ENCODE peak calls at places on chromosomes 11 and 22, in four cellular contexts. Y, D, V and P are unnamed samples.

GRCh38 chr11:95611827-95612226 is 177.8 kb downstream of the FAM76B start:
- DNase-seq in Y (no peak), D (no peak), V (no peak), P (no peak)

GRCh38 chr11:115503083-115503885 is 931 bp downstream of the CADM1 start:
- DNase-seq in Y (no peak), D (peak; percentile 51), V (no peak), P (peak; percentile 89)

GRCh38 chr22:25451480-25452114 is 112.9 kb upstream of the GRK3 start:
- DNase-seq in Y (no peak), D (no peak), V (no peak), P (no peak)

GRCh38 chr22:38136607-38137006 is 26.1 kb upstream of the BAIAP2L2 start:
- DNase-seq in Y (no peak), D (no peak), V (no peak), P (no peak)

GRCh38 chr11:61910473-61911123 is 6.8 kb downstream of the RAB3IL1 start:
- DNase-seq in Y (no peak), D (no peak), V (no peak), P (no peak)

GRCh38 chr11:64285885-64286800 is 495 bp downstream of the GPR137 start:
- DNase-seq in Y (no peak), D (no peak), V (no peak), P (peak; percentile 77)

GRCh38 chr11:126226334-126227084 is 14.9 kb downstream of the FAM118B start:
- DNase-seq in Y (no peak), D (no peak), V (no peak), P (no peak)

GRCh38 chr11:57341250-57341808 is 3.2 kb downstream of the P2RX3 start:
- DNase-seq in Y (no peak), D (no peak), V (no peak), P (no peak)

GRCh38 chr22:41401781-41402648 is 20.3 kb downstream of the TEF start:
- DNase-seq in Y (no peak), D (peak; percentile 70), V (no peak), P (no peak)

GRCh38 chr11:65934014-65934413 is 11.3 kb upstream of the TSGA10IP start:
- DNase-seq in Y (no peak), D (no peak), V (no peak), P (no peak)

GRCh38 chr22:26066534-26066933 is 102.7 kb upstream of the SEZ6L start:
- DNase-seq in Y (no peak), D (no peak), V (no peak), P (no peak)

GRCh38 chr11:43853766-43854165 is 26.9 kb upstream of the ALKBH3 start:
- DNase-seq in Y (no peak), D (no peak), V (no peak), P (no peak)

GRCh38 chr22:40121463-40121862 is 56.3 kb upstream of the TNRC6B start:
- DNase-seq in Y (no peak), D (no peak), V (no peak), P (no peak)

GRCh38 chr11:6400431-6401345 is 10.4 kb downstream of the SMPD1 start:
- DNase-seq in Y (no peak), D (no peak), V (no peak), P (no peak)

GRCh38 chr11:101215069-101215468 is 85.5 kb upstream of the PGR start:
- DNase-seq in Y (no peak), D (no peak), V (no peak), P (no peak)

GRCh38 chr11:776459-777287 is 614 bp downstream of the GATD1 start:
- DNase-seq in Y (no peak), D (no peak), V (no peak), P (no peak)

GRCh38 chr22:23219317-23219716 is 39.0 kb downstream of the BCR start:
- DNase-seq in Y (no peak), D (no peak), V (no peak), P (no peak)

GRCh38 chr11:18264035-18264434 is 2.0 kb upstream of the SAA1 start:
- DNase-seq in Y (no peak), D (no peak), V (peak; percentile 25), P (no peak)

GRCh38 chr11:67422894-67423293 is 5.4 kb upstream of the RPS6KB2 start:
- DNase-seq in Y (no peak), D (no peak), V (no peak), P (no peak)

GRCh38 chr11:35177370-35177769 is 38.4 kb downstream of the CD44 start:
- DNase-seq in Y (no peak), D (no peak), V (no peak), P (no peak)

GRCh38 chr22:31917227-31917921 is 27.0 kb upstream of the YWHAH start:
- DNase-seq in Y (no peak), D (no peak), V (peak; percentile 24), P (no peak)

DNA sequence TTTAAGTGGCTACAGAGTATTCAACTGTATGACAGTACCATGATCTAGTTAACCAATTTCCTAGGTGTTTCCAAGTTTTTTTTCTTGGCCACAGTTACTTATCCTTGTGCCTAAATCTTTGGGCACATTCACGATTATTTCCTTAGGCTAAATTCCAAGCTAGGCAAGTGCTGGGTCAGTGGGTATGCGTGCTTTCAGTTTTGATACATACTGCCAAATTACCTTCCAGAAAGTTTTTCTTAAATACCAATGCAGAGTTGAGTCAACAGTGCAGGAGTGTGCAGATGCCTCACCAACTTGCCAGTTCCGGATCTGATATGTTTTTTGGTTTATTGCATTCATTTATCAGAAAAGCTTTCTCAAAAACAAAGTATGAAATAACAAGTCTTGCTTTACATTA is 67.9 kb upstream of the OR4B1 start:
- DNase-seq in Y (no peak), D (no peak), V (no peak), P (no peak)
- TF ChIP-seq JUND in Y (no peak), D (no peak), V (no peak), P (no peak)

GRCh38 chr11:122743949-122744876 is 88.7 kb downstream of the UBASH3B start:
- DNase-seq in Y (no peak), D (no peak), V (peak; percentile 55), P (no peak)

GRCh38 chr11:122746611-122747305 is 91.2 kb downstream of the UBASH3B start:
- DNase-seq in Y (no peak), D (no peak), V (no peak), P (no peak)

GRCh38 chr11:122747358-122747757 is 90.9 kb upstream of the CRTAM start:
- DNase-seq in Y (no peak), D (no peak), V (no peak), P (no peak)

GRCh38 chr11:122745111-122745510 is 89.6 kb downstream of the UBASH3B start:
- DNase-seq in Y (no peak), D (no peak), V (no peak), P (no peak)

DNA sequence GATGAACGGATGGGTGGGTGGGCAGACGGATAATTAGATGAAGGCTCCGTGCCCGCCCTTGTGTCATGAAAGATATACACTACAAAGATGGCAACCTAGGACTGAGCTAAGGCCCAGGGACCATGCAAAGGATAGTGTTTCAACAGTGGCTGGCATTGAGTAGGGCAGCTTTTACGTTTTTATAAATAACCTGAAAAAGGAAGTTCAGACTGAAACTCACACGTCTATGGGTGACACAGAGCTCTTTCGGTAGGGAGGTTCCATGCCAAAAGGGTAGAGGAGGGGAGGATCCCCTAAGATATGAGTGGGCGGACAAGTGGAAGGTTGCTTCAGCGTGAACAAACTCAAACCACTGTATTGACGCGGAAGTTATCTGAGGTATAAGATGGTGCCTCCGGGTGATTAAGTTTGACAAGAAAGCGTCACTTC is 90.5 kb downstream of the UBASH3B start:
- DNase-seq in Y (no peak), D (no peak), V (peak; percentile 87), P (no peak)
- TF ChIP-seq JUND in Y (no peak), D (no peak), V (peak; percentile 30), P (no peak)

DNA sequence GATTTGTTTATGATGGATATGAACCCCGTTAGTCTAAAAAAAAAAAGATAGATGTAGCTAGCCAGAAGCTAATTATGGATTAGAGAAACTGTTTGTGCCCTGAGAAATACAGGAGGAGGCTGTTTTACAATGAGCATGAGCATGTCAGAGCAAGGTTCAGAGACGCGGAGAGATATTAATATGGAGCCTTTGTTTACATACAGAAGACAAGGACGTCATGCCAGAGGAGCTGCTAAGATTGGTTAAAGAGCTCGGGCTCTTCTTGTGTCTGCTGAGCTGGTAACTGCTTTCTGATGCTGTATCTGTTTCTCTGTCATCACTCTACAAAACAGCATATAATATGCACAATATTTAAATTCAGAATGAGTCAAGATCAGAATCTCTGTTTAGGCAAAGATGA is 24.9 kb upstream of the CCDC89 start:
- DNase-seq in Y (no peak), D (no peak), V (no peak), P (no peak)
- TF ChIP-seq JUND in Y (no peak), D (no peak), V (no peak), P (no peak)

DNA sequence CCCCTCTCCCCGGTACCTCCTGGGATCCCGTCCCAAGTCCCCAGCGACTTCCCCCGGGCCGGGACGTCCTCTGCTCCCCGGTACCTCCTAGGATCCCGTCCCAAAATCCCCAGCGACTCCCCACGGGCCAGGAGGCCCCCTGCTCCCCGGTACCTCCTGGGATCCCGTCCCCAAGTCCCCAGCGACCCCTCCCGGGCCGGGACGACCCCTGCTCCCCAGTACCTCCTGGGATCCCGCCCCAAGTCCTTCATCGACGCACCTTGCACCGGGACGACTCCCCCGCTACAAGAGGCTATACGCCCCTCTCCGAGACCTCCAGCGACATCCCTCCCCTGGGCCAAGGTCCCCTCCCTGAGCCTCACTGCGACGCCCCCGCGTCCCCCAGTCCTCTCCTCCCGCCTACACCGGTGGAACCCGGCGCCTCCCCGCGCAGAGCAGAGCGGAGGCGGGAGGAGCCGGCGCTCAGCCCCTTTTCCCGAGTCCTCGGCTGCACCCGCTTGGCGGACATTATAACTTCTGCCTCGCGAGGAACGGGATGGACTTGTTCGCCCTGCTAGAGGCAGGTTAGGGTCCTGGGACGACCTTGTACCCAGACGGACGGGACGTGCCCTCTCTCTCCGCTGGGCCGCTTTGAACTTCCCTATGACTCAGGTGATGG is 912 bp downstream of the KREMEN1 start:
- DNase-seq in Y (no peak), D (peak; percentile 54), V (no peak), P (peak; percentile 37)
- TF ChIP-seq JUND in Y (no peak), D (no peak), V (no peak), P (no peak)

DNA sequence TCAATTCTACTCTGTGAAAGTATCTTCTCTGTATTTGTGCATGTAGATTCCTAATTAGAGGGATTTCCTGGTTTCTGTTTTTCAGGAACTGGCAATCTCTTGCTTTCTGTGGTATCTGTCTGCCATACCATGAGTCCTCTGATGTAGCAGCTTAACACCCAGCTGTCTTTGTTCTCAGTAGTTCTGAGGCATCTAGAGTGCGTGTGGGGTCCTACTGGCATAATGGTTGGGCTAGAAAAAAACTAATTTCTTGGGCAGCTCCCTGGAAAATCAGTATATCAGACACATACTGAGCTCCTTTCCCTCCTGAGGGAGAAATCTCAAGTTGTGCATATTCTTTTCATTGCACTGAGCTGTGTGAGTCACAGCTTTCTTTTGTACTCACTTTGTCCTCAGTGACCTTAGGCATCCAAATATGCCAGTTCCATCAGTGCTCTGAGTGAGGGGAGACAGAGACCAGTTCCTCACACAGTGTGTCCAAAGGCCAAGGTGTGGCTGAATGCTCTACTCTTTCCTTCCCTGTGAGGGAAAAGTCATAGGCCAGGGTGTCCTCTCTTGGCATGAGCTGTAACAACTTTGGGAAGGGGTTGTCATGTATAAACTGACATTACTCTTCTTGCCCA is 35.5 kb upstream of the SLC22A24 start:
- DNase-seq in Y (no peak), D (no peak), V (no peak), P (no peak)
- TF ChIP-seq JUND in Y (no peak), D (no peak), V (no peak), P (no peak)

GRCh38 chr11:120548682-120549209 is 37.2 kb downstream of the GRIK4 start:
- DNase-seq in Y (no peak), D (no peak), V (no peak), P (no peak)

GRCh38 chr11:120546312-120547205 is 35.0 kb downstream of the GRIK4 start:
- DNase-seq in Y (peak; percentile 58), D (no peak), V (no peak), P (no peak)

GRCh38 chr11:120547301-120547700 is 35.8 kb downstream of the GRIK4 start:
- DNase-seq in Y (no peak), D (no peak), V (no peak), P (no peak)

GRCh38 chr11:120549346-120549745 is 37.8 kb downstream of the GRIK4 start:
- DNase-seq in Y (no peak), D (no peak), V (no peak), P (no peak)

GRCh38 chr11:120547871-120548681 is 36.5 kb downstream of the GRIK4 start:
- DNase-seq in Y (peak; percentile 75), D (peak; percentile 91), V (no peak), P (peak; percentile 84)
- TF ChIP-seq JUND in Y (peak; percentile 91), D (peak; percentile 90), V (no peak), P (no peak)